ENCODE peak calls at places on chromosomes 7 and 10, in five cellular contexts. One of them, this sample, is unnamed.
A peak's percentile ranks its signal among the peaks of the same experiment; 100 is the strongest.

GRCh38 chr10:51074238-51075028 is at the start of gene PRKG1:
- DNase-seq in stimulated activated effector memory CD8-positive, alpha-beta T cell treated with anti-CD3 and anti-CD28 coated beads, Interleukin-12 subunit alpha, Interleukin-12 subunit beta, amount 100 ng/mL, for 72 hours: peak; percentile 49
- DNase-seq in stimulated activated CD4-positive, alpha-beta T cell treated with anti-CD3 and anti-CD28 coated beads, Interleukin-2, amount 100 ng/mL, for 48 hours: no peak
- DNase-seq in T-helper 2 cell: no peak
- DNase-seq in central memory CD4-positive, alpha-beta T cell: no peak
- DNase-seq in this sample: no peak

GRCh38 chr10:118832242-118832651 is 77.5 kb upstream of the CACUL1 start:
- DNase-seq in T-helper 2 cell: no peak
- DNase-seq in central memory CD4-positive, alpha-beta T cell: no peak
- DNase-seq in stimulated activated effector memory CD8-positive, alpha-beta T cell treated with anti-CD3 and anti-CD28 coated beads, Interleukin-12 subunit alpha, Interleukin-12 subunit beta, amount 100 ng/mL, for 72 hours: no peak
- DNase-seq in stimulated activated CD4-positive, alpha-beta T cell treated with anti-CD3 and anti-CD28 coated beads, Interleukin-2, amount 100 ng/mL, for 48 hours: no peak
- DNase-seq in this sample: no peak

GRCh38 chr10:29353291-29353690 is 64.4 kb downstream of the LYZL1 start:
- DNase-seq in stimulated activated effector memory CD8-positive, alpha-beta T cell treated with anti-CD3 and anti-CD28 coated beads, Interleukin-12 subunit alpha, Interleukin-12 subunit beta, amount 100 ng/mL, for 72 hours: no peak
- DNase-seq in stimulated activated CD4-positive, alpha-beta T cell treated with anti-CD3 and anti-CD28 coated beads, Interleukin-2, amount 100 ng/mL, for 48 hours: no peak
- DNase-seq in T-helper 2 cell: no peak
- DNase-seq in central memory CD4-positive, alpha-beta T cell: no peak
- DNase-seq in this sample: no peak

GRCh38 chr10:79292789-79293746 is 54.2 kb upstream of the PPIF start:
- DNase-seq in stimulated activated CD4-positive, alpha-beta T cell treated with anti-CD3 and anti-CD28 coated beads, Interleukin-2, amount 100 ng/mL, for 48 hours: peak; percentile 41
- DNase-seq in stimulated activated effector memory CD8-positive, alpha-beta T cell treated with anti-CD3 and anti-CD28 coated beads, Interleukin-12 subunit alpha, Interleukin-12 subunit beta, amount 100 ng/mL, for 72 hours: no peak
- DNase-seq in T-helper 2 cell: no peak
- DNase-seq in central memory CD4-positive, alpha-beta T cell: no peak
- DNase-seq in this sample: peak; percentile 17

GRCh38 chr7:136086712-136087111 is 109.6 kb upstream of the MTPN start:
- DNase-seq in stimulated activated CD4-positive, alpha-beta T cell treated with anti-CD3 and anti-CD28 coated beads, Interleukin-2, amount 100 ng/mL, for 48 hours: no peak
- DNase-seq in T-helper 2 cell: no peak
- DNase-seq in central memory CD4-positive, alpha-beta T cell: peak; percentile 15
- DNase-seq in stimulated activated effector memory CD8-positive, alpha-beta T cell treated with anti-CD3 and anti-CD28 coated beads, Interleukin-12 subunit alpha, Interleukin-12 subunit beta, amount 100 ng/mL, for 72 hours: no peak
- DNase-seq in this sample: peak; percentile 14

GRCh38 chr7:16084370-16084769 is 337.0 kb downstream of the CRPPA start:
- DNase-seq in central memory CD4-positive, alpha-beta T cell: no peak
- DNase-seq in stimulated activated CD4-positive, alpha-beta T cell treated with anti-CD3 and anti-CD28 coated beads, Interleukin-2, amount 100 ng/mL, for 48 hours: no peak
- DNase-seq in stimulated activated effector memory CD8-positive, alpha-beta T cell treated with anti-CD3 and anti-CD28 coated beads, Interleukin-12 subunit alpha, Interleukin-12 subunit beta, amount 100 ng/mL, for 72 hours: no peak
- DNase-seq in T-helper 2 cell: no peak
- DNase-seq in this sample: no peak

GRCh38 chr10:50648089-50648934 is 24.6 kb upstream of the SGMS1 start:
- DNase-seq in stimulated activated effector memory CD8-positive, alpha-beta T cell treated with anti-CD3 and anti-CD28 coated beads, Interleukin-12 subunit alpha, Interleukin-12 subunit beta, amount 100 ng/mL, for 72 hours: peak; percentile 38
- DNase-seq in T-helper 2 cell: no peak
- DNase-seq in central memory CD4-positive, alpha-beta T cell: no peak
- DNase-seq in stimulated activated CD4-positive, alpha-beta T cell treated with anti-CD3 and anti-CD28 coated beads, Interleukin-2, amount 100 ng/mL, for 48 hours: no peak
- DNase-seq in this sample: no peak

GRCh38 chr10:72927485-72927884 is 27.1 kb downstream of the PLA2G12B start:
- DNase-seq in T-helper 2 cell: no peak
- DNase-seq in stimulated activated CD4-positive, alpha-beta T cell treated with anti-CD3 and anti-CD28 coated beads, Interleukin-2, amount 100 ng/mL, for 48 hours: no peak
- DNase-seq in stimulated activated effector memory CD8-positive, alpha-beta T cell treated with anti-CD3 and anti-CD28 coated beads, Interleukin-12 subunit alpha, Interleukin-12 subunit beta, amount 100 ng/mL, for 72 hours: no peak
- DNase-seq in central memory CD4-positive, alpha-beta T cell: no peak
- DNase-seq in this sample: no peak

GRCh38 chr7:76409537-76409936 is at the start of gene SSC4D:
- DNase-seq in stimulated activated CD4-positive, alpha-beta T cell treated with anti-CD3 and anti-CD28 coated beads, Interleukin-2, amount 100 ng/mL, for 48 hours: no peak
- DNase-seq in stimulated activated effector memory CD8-positive, alpha-beta T cell treated with anti-CD3 and anti-CD28 coated beads, Interleukin-12 subunit alpha, Interleukin-12 subunit beta, amount 100 ng/mL, for 72 hours: no peak
- DNase-seq in T-helper 2 cell: no peak
- DNase-seq in central memory CD4-positive, alpha-beta T cell: no peak
- DNase-seq in this sample: no peak

GRCh38 chr10:86497621-86498020 is 24.0 kb downstream of the WAPL start:
- DNase-seq in T-helper 2 cell: no peak
- DNase-seq in stimulated activated effector memory CD8-positive, alpha-beta T cell treated with anti-CD3 and anti-CD28 coated beads, Interleukin-12 subunit alpha, Interleukin-12 subunit beta, amount 100 ng/mL, for 72 hours: no peak
- DNase-seq in central memory CD4-positive, alpha-beta T cell: no peak
- DNase-seq in stimulated activated CD4-positive, alpha-beta T cell treated with anti-CD3 and anti-CD28 coated beads, Interleukin-2, amount 100 ng/mL, for 48 hours: no peak
- DNase-seq in this sample: no peak

GRCh38 chr10:133438711-133439273 is 14.4 kb upstream of the SPRN start:
- DNase-seq in stimulated activated effector memory CD8-positive, alpha-beta T cell treated with anti-CD3 and anti-CD28 coated beads, Interleukin-12 subunit alpha, Interleukin-12 subunit beta, amount 100 ng/mL, for 72 hours: no peak
- DNase-seq in T-helper 2 cell: no peak
- DNase-seq in central memory CD4-positive, alpha-beta T cell: no peak
- DNase-seq in stimulated activated CD4-positive, alpha-beta T cell treated with anti-CD3 and anti-CD28 coated beads, Interleukin-2, amount 100 ng/mL, for 48 hours: no peak
- DNase-seq in this sample: peak; percentile 37

GRCh38 chr10:76649723-76650127 is 987.9 kb downstream of the KCNMA1 start:
- DNase-seq in stimulated activated effector memory CD8-positive, alpha-beta T cell treated with anti-CD3 and anti-CD28 coated beads, Interleukin-12 subunit alpha, Interleukin-12 subunit beta, amount 100 ng/mL, for 72 hours: no peak
- DNase-seq in central memory CD4-positive, alpha-beta T cell: no peak
- DNase-seq in T-helper 2 cell: no peak
- DNase-seq in stimulated activated CD4-positive, alpha-beta T cell treated with anti-CD3 and anti-CD28 coated beads, Interleukin-2, amount 100 ng/mL, for 48 hours: no peak
- DNase-seq in this sample: no peak